ENCODE peak calls at places on chromosomes 7 and 10, in seven cellular contexts. W, F, T, A, Q, B and D are unnamed samples.

GRCh38 chr7:27133409-27134157 is 3.0 kb upstream of the HOXA4 start:
- DNase-seq in W (no peak), F (no peak), T (no peak), A (no peak), Q (no peak), B (no peak), D (no peak)

GRCh38 chr7:26346611-26347200 is 55.0 kb downstream of the SNX10 start:
- DNase-seq in W (no peak), F (peak), T (peak), A (no peak), Q (no peak), B (no peak), D (no peak)

GRCh38 chr10:112783653-112784426 is 166.2 kb upstream of the TCF7L2 start:
- DNase-seq in W (no peak), F (no peak), T (no peak), A (no peak), Q (no peak), B (peak), D (no peak)

GRCh38 chr7:66099551-66100407 is 14.9 kb upstream of the CRCP start:
- DNase-seq in W (peak), F (peak), T (peak), A (peak), Q (no peak), B (peak), D (no peak)

GRCh38 chr10:124892905-124893304 is 49.0 kb upstream of the ZRANB1 start:
- DNase-seq in W (no peak), F (no peak), T (no peak), A (no peak), Q (no peak), B (no peak), D (no peak)

GRCh38 chr7:141785711-141786552 is 4.1 kb upstream of the TAS2R5 start:
- DNase-seq in W (peak), F (peak), T (peak), A (peak), Q (peak), B (no peak), D (no peak)

GRCh38 chr10:70115948-70116682 is 16.5 kb downstream of the AIFM2 start:
- DNase-seq in W (peak), F (peak), T (peak), A (no peak), Q (peak), B (peak), D (no peak)

GRCh38 chr7:152522551-152522950 is 86.7 kb upstream of the KMT2C start:
- DNase-seq in W (peak), F (peak), T (no peak), A (no peak), Q (no peak), B (no peak), D (no peak)

GRCh38 chr10:58064714-58065528 is 202.8 kb downstream of the IPMK start:
- DNase-seq in W (peak), F (peak), T (peak), A (peak), Q (peak), B (no peak), D (no peak)

GRCh38 chr7:124919841-124920240 is 9.8 kb downstream of the POT1 start:
- DNase-seq in W (no peak), F (no peak), T (no peak), A (no peak), Q (no peak), B (no peak), D (no peak)

GRCh38 chr10:79268717-79269116 is 78.6 kb upstream of the PPIF start:
- DNase-seq in W (no peak), F (peak), T (no peak), A (no peak), Q (no peak), B (no peak), D (no peak)

GRCh38 chr7:129053938-129054437 is 923 bp downstream of the TNPO3 start:
- DNase-seq in W (peak), F (peak), T (peak), A (no peak), Q (no peak), B (no peak), D (no peak)

GRCh38 chr10:129969528-129970264 is 5.6 kb upstream of the EBF3 start:
- DNase-seq in W (no peak), F (no peak), T (no peak), A (no peak), Q (no peak), B (peak), D (no peak)

GRCh38 chr7:128304212-128304611 is 39.5 kb downstream of the RBM28 start:
- DNase-seq in W (no peak), F (no peak), T (no peak), A (no peak), Q (no peak), B (no peak), D (no peak)

GRCh38 chr7:132131196-132131595 is 445.1 kb downstream of the PLXNA4 start:
- DNase-seq in W (no peak), F (no peak), T (no peak), A (no peak), Q (no peak), B (no peak), D (no peak)

GRCh38 chr7:1458676-1459511 is at the start of gene MICALL2:
- DNase-seq in W (peak), F (peak), T (peak), A (peak), Q (no peak), B (peak), D (no peak)

GRCh38 chr10:102452672-102453340 is 1.5 kb upstream of the C10orf95 start:
- DNase-seq in W (peak), F (peak), T (peak), A (no peak), Q (no peak), B (no peak), D (no peak)

GRCh38 chr10:60414877-60415585 is 25.4 kb upstream of the ANK3 start:
- DNase-seq in W (peak), F (peak), T (peak), A (peak), Q (no peak), B (no peak), D (no peak)

GRCh38 chr10:94097656-94098055 is 103.9 kb downstream of the PLCE1 start:
- DNase-seq in W (no peak), F (peak), T (peak), A (no peak), Q (no peak), B (no peak), D (no peak)

GRCh38 chr10:101121661-101122045 is 9.4 kb upstream of the TLX1 start:
- DNase-seq in W (no peak), F (no peak), T (no peak), A (no peak), Q (peak), B (no peak), D (no peak)

GRCh38 chr7:69780377-69780776 is 182.1 kb downstream of the AUTS2 start:
- DNase-seq in W (no peak), F (peak), T (no peak), A (no peak), Q (no peak), B (no peak), D (no peak)

GRCh38 chr7:81944103-81944502 is 174.3 kb upstream of the HGF start:
- DNase-seq in W (peak), F (no peak), T (no peak), A (no peak), Q (no peak), B (no peak), D (no peak)

GRCh38 chr10:2137549-2138174 is 400.3 kb upstream of the ADARB2 start:
- DNase-seq in W (no peak), F (no peak), T (no peak), A (no peak), Q (peak), B (peak), D (no peak)

GRCh38 chr10:99329891-99330674 is 927 bp downstream of the CNNM1 start:
- DNase-seq in W (peak), F (peak), T (peak), A (no peak), Q (peak), B (peak), D (no peak)
- TF ChIP-seq CTCF in W (no peak), F (no peak), T (no peak), A (no peak), Q (no peak), B (no peak), D (no peak)

GRCh38 chr10:43383204-43383971 is 12.0 kb downstream of the FXYD4 start:
- DNase-seq in W (peak), F (no peak), T (no peak), A (no peak), Q (no peak), B (no peak), D (no peak)

GRCh38 chr10:43376828-43377227 is 5.4 kb downstream of the FXYD4 start:
- DNase-seq in W (no peak), F (no peak), T (no peak), A (no peak), Q (no peak), B (no peak), D (no peak)

GRCh38 chr10:43377393-43377883 is 6.0 kb downstream of the FXYD4 start:
- DNase-seq in W (no peak), F (no peak), T (no peak), A (no peak), Q (no peak), B (no peak), D (no peak)

GRCh38 chr10:43384252-43385221 is 13.1 kb downstream of the FXYD4 start:
- DNase-seq in W (no peak), F (no peak), T (no peak), A (no peak), Q (no peak), B (no peak), D (no peak)

GRCh38 chr10:43380610-43381222 is 9.3 kb downstream of the FXYD4 start:
- DNase-seq in W (peak), F (peak), T (peak), A (no peak), Q (no peak), B (no peak), D (no peak)
- TF ChIP-seq CTCF in W (peak), F (peak), T (no peak), A (peak), Q (no peak), B (no peak), D (peak)

GRCh38 chr10:119567978-119568377 is 25.5 kb upstream of the RGS10 start:
- DNase-seq in W (no peak), F (no peak), T (no peak), A (no peak), Q (peak), B (no peak), D (no peak)

GRCh38 chr10:119562097-119562496 is 19.6 kb upstream of the RGS10 start:
- DNase-seq in W (no peak), F (no peak), T (no peak), A (no peak), Q (no peak), B (no peak), D (no peak)
- TF ChIP-seq CTCF in W (no peak), F (no peak), T (no peak), A (no peak), Q (no peak), B (no peak), D (no peak)

GRCh38 chr10:11425288-11425595 is 186.2 kb downstream of the USP6NL start:
- DNase-seq in W (peak), F (no peak), T (no peak), A (no peak), Q (no peak), B (no peak), D (no peak)

GRCh38 chr10:11429439-11430052 is 181.9 kb downstream of the USP6NL start:
- DNase-seq in W (no peak), F (no peak), T (peak), A (no peak), Q (no peak), B (no peak), D (no peak)

GRCh38 chr10:11425672-11426071 is 185.8 kb downstream of the USP6NL start:
- DNase-seq in W (no peak), F (no peak), T (no peak), A (no peak), Q (no peak), B (no peak), D (no peak)

GRCh38 chr10:11430421-11431275 is 180.8 kb downstream of the USP6NL start:
- DNase-seq in W (no peak), F (no peak), T (no peak), A (no peak), Q (no peak), B (no peak), D (no peak)

DNA sequence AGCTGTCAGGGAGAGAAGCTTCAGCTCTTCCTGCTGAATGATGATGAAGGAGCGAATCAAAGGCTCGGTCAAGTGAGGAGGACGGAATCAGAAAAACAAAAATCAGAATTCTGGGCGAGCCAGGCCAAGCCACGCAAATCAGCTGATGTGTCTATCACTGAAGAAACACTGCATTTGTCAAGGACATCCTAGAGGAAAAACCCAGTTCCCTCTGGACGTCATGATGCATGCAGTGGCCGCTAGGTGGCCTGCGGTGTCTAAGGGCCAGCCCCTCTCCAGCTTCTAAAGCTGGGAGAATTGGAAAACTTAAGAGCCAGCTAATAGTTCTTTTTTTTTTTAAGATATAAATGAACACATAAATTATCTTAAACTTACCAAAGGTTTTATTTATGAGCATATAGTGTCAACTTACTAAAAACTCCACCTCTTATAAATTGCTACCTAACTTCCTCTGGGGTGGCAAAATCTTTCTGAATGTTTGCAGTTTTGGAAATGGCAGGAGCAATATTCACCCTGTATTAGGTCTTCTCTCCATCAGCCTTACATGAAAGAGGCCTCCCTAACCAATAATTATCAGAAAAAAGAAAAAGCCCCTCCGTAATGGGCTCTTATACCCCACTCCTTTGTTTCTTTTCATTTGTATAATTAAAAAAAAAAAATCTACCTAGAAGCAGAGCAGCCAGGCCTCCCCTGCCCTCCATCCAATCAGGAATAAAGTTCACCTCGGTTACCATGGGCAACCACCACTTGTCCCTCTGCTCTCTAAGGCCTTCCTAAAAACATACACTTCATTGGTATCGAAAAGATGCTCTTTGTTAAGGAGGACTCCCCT is 186.8 kb downstream of the USP6NL start:
- DNase-seq in W (peak), F (peak), T (peak), A (peak), Q (peak), B (peak), D (no peak)
- TF ChIP-seq CTCF in W (peak), F (peak), T (peak), A (peak), Q (peak), B (peak), D (peak)

GRCh38 chr7:153835104-153835503 is 217.1 kb upstream of the DPP6 start:
- DNase-seq in W (peak), F (no peak), T (no peak), A (no peak), Q (no peak), B (no peak), D (no peak)
- TF ChIP-seq CTCF in W (peak), F (no peak), T (no peak), A (no peak), Q (no peak), B (no peak), D (no peak)